ENCODE peak calls at places on chromosomes 4 and X, in five cellular contexts. U is neuronal stem cell; R is CD4-positive, alpha-beta T cell; K is RWPE1; B is hepatocyte. Z is an unnamed sample.

GRCh38 chrX:9440116-9440844 is 24.6 kb upstream of the TBL1X start:
- DNase-seq in B (no peak), U (no peak), K (no peak), R (no peak), Z (no peak)

GRCh38 chrX:112651766-112652165 is 28.0 kb downstream of the LHFPL1 start:
- DNase-seq in K (no peak), B (no peak), R (no peak), U (no peak), Z (no peak)

GRCh38 chr4:184599492-184600135 is 49.6 kb downstream of the CASP3 start:
- DNase-seq in B (no peak), R (no peak), U (no peak), K (no peak), Z (no peak)

GRCh38 chr4:44553143-44553542 is 98.3 kb downstream of the YIPF7 start:
- DNase-seq in R (no peak), B (no peak), U (no peak), K (peak), Z (no peak)

GRCh38 chr4:53465291-53465690 is 87.8 kb downstream of the FIP1L1 start:
- DNase-seq in B (no peak), U (no peak), R (no peak), K (no peak), Z (no peak)

GRCh38 chrX:153609917-153610833 is 11.2 kb upstream of the CCNQ start:
- DNase-seq in U (peak), K (peak), R (peak), B (peak), Z (no peak)

GRCh38 chrX:116873678-116874077 is 410.9 kb upstream of the CT83 start:
- DNase-seq in U (no peak), R (no peak), K (peak), B (no peak), Z (no peak)

GRCh38 chrX:33336783-33337182 is 125.4 kb upstream of the DMD start:
- DNase-seq in U (no peak), K (peak), R (no peak), B (peak), Z (no peak)

GRCh38 chr4:16123356-16124084 is 39.7 kb upstream of the PROM1 start:
- DNase-seq in R (no peak), B (no peak), U (no peak), K (no peak), Z (no peak)

GRCh38 chr4:146488495-146489174 is 33.1 kb downstream of the SLC10A7 start:
- DNase-seq in B (no peak), R (no peak), U (no peak), K (no peak), Z (no peak)

GRCh38 chr4:123739806-123740205 is 343.2 kb downstream of the SPRY1 start:
- DNase-seq in K (no peak), U (no peak), R (no peak), B (no peak), Z (no peak)

GRCh38 chrX:66489339-66489738 is 149.5 kb downstream of the EDA2R start:
- DNase-seq in R (no peak), K (no peak), B (no peak), U (no peak), Z (no peak)

GRCh38 chr4:14716622-14717021 is 285.7 kb upstream of the CPEB2 start:
- DNase-seq in B (peak), R (no peak), K (no peak), U (no peak), Z (no peak)

GRCh38 chr4:56118055-56118454 is 169.3 kb downstream of the CEP135 start:
- DNase-seq in K (no peak), B (no peak), U (no peak), R (no peak), Z (no peak)

GRCh38 chr4:144174401-144175067 is 34.0 kb upstream of the GYPA start:
- DNase-seq in R (no peak), K (peak), B (peak), U (peak), Z (peak)

GRCh38 chr4:74451214-74451661 is 6.3 kb downstream of the AREG start:
- DNase-seq in B (no peak), R (no peak), K (no peak), U (no peak), Z (no peak)

GRCh38 chr4:41866799-41867677 is 68.2 kb upstream of the TMEM33 start:
- DNase-seq in K (no peak), R (no peak), U (no peak), B (no peak), Z (no peak)

GRCh38 chr4:6221851-6222760 is 21.8 kb upstream of the JAKMIP1 start:
- DNase-seq in U (peak), R (no peak), B (peak), K (peak), Z (no peak)

GRCh38 chrX:146934256-146934655 is 119.7 kb upstream of the CXorf51A start:
- DNase-seq in B (no peak), U (no peak), K (no peak), R (no peak), Z (peak)

GRCh38 chrX:19182785-19183184 is 60.5 kb upstream of the ADGRG2 start:
- DNase-seq in K (no peak), R (no peak), B (no peak), U (no peak), Z (no peak)
- H3K27ac ChIP-seq in K (no peak), R (no peak), B (peak), U (no peak), Z (no peak)

GRCh38 chr4:160044693-160045092 is 941.8 kb downstream of the RAPGEF2 start:
- DNase-seq in U (no peak), K (no peak), B (no peak), R (no peak), Z (peak)
- H3K27ac ChIP-seq in U (no peak), K (no peak), B (no peak), R (no peak), Z (no peak)

GRCh38 chr4:187475901-187476300 is 519.7 kb upstream of the ZFP42 start:
- DNase-seq in U (no peak), B (no peak), K (no peak), R (no peak), Z (no peak)

GRCh38 chr4:187474238-187474637 is 521.3 kb upstream of the ZFP42 start:
- DNase-seq in B (no peak), U (no peak), R (no peak), K (no peak), Z (no peak)

GRCh38 chr4:187480146-187481145 is 515.1 kb upstream of the ZFP42 start:
- DNase-seq in U (no peak), K (no peak), B (peak), R (no peak), Z (no peak)

GRCh38 chr4:187477224-187477623 is 518.3 kb upstream of the ZFP42 start:
- DNase-seq in B (no peak), R (no peak), K (no peak), U (no peak), Z (peak)

DNA sequence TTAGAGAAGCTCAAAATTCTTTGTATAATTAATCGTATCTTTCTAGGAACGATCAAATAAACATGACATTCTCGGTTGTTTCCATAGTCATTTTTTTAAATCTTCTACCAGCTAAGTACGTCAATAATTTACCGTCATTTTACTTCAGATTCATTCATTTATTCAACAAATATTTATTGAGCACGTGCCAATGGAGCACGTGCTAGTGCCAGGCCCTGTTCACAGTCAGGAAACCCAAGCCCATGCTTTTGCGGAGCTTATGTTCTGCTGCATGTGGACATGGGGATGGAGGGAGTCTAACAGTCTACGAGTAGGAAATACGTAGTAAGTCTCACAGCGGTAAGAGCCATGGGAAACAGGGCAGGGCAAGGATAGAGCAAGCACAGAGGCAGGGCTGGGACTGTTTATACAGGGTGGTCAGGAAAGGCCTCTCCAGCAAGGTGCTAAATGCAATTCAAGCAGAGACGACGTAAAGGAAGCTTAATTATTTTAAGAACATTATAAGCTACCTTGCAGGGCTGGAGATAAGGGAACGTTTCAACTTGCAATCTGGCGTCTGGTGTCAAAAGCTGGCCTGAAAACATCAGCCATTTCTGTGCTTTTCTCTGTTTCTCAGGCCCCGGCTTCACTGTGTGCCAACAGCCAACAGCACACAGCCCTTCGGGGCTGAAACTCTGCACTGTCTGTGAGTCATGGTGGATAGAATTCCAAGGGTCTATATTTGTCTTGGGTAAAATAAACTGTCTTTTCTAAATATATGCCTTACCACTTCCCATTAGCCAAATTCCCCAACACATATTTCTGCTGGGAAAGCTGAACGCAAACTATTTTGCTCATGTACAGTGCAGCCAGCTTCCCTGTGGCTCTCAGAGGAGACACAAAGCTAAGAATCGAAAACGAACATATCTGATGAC is 517.0 kb upstream of the ZFP42 start:
- DNase-seq in K (peak), R (no peak), B (peak), U (no peak), Z (no peak)
- H3K27ac ChIP-seq in K (peak), R (no peak), B (peak), U (no peak), Z (no peak)

GRCh38 chr4:102817613-102818268 is 9.6 kb downstream of the UBE2D3 start:
- DNase-seq in K (no peak), B (no peak), R (no peak), U (no peak), Z (no peak)
- H3K27ac ChIP-seq in K (no peak), B (no peak), R (no peak), U (no peak), Z (no peak)

GRCh38 chr4:88080626-88081025 is 73.2 kb downstream of the PKD2 start:
- DNase-seq in B (no peak), U (no peak), R (no peak), K (no peak), Z (no peak)

GRCh38 chr4:88078592-88078991 is 71.2 kb downstream of the PKD2 start:
- DNase-seq in R (no peak), U (no peak), K (no peak), B (no peak), Z (no peak)

GRCh38 chr4:88075336-88075735 is 67.9 kb downstream of the PKD2 start:
- DNase-seq in U (no peak), B (no peak), R (no peak), K (no peak), Z (no peak)

GRCh38 chr4:88077911-88078310 is 70.5 kb downstream of the PKD2 start:
- DNase-seq in K (no peak), U (no peak), R (no peak), B (no peak), Z (no peak)
- H3K27ac ChIP-seq in K (no peak), U (no peak), R (no peak), B (no peak), Z (no peak)

GRCh38 chrX:103864149-103864548 is 32.1 kb upstream of the RAB9B start:
- DNase-seq in K (no peak), U (no peak), B (no peak), R (no peak), Z (no peak)
- H3K27ac ChIP-seq in K (no peak), U (no peak), B (no peak), R (no peak), Z (no peak)